ENCODE peak calls at places on chromosomes 16 and 17, in eight cellular contexts. N, J, X, S, O, E, D and W are unnamed samples.

GRCh38 chr17:327971-328370 is 24.6 kb downstream of the RPH3AL start:
- DNase-seq in E (no peak), X (no peak), S (no peak), N (no peak), D (no peak), O (no peak), J (no peak), W (no peak)

GRCh38 chr17:33732116-33732515 is 439.0 kb upstream of the ASIC2 start:
- DNase-seq in J (no peak), E (no peak), O (no peak), X (peak), D (no peak), S (no peak), N (no peak), W (no peak)

GRCh38 chr16:88380619-88381018 is 2.1 kb upstream of the ZNF469 start:
- DNase-seq in X (no peak), D (no peak), N (no peak), S (no peak), O (no peak), J (no peak), E (no peak), W (no peak)

GRCh38 chr16:595094-595528 is 5.2 kb downstream of the RAB40C start:
- DNase-seq in D (no peak), O (no peak), N (no peak), X (no peak), J (no peak), S (no peak), E (no peak), W (no peak)

GRCh38 chr16:11142951-11143740 is 112.9 kb downstream of the SOCS1 start:
- DNase-seq in S (no peak), J (no peak), O (no peak), D (no peak), X (no peak), E (no peak), N (no peak), W (no peak)

GRCh38 chr17:80069886-80070177 is 31.5 kb upstream of the GAA start:
- DNase-seq in S (no peak), O (no peak), X (no peak), N (no peak), E (no peak), J (no peak), D (no peak), W (no peak)

GRCh38 chr16:29012913-29013641 is 28.2 kb downstream of the LAT start:
- DNase-seq in O (no peak), J (no peak), N (no peak), D (no peak), E (no peak), X (no peak), S (no peak), W (no peak)

GRCh38 chr16:75105306-75106061 is 11.1 kb downstream of the LDHD start:
- DNase-seq in O (peak), J (no peak), X (no peak), D (no peak), N (no peak), E (no peak), S (no peak), W (no peak)

GRCh38 chr17:77140166-77140877 is 447 bp upstream of the SEC14L1 start:
- DNase-seq in X (peak), O (peak), E (peak), D (peak), S (peak), N (peak), J (peak), W (peak)

GRCh38 chr17:35345926-35346771 is 27.3 kb downstream of the SLFN11 start:
- DNase-seq in N (no peak), E (no peak), D (no peak), X (no peak), O (peak), S (no peak), J (no peak), W (no peak)

GRCh38 chr16:81817789-81818304 is 38.8 kb downstream of the PLCG2 start:
- DNase-seq in D (no peak), O (peak), S (no peak), N (no peak), X (no peak), J (no peak), E (no peak), W (no peak)

GRCh38 chr16:67781548-67781921 is 24.8 kb downstream of the RANBP10 start:
- DNase-seq in J (no peak), N (no peak), O (no peak), S (no peak), D (no peak), E (no peak), X (no peak), W (no peak)

GRCh38 chr17:35313875-35314409 is 59.5 kb downstream of the SLFN11 start:
- DNase-seq in J (no peak), O (peak), X (no peak), D (no peak), E (no peak), S (no peak), N (peak), W (peak)